ENCODE peak calls at places on chromosomes 12 and 14, in ten cellular contexts. V is upper lobe of left lung, F is spleen, J is fibroblast of lung, K is right atrium auricular region, A is left lung, B is heart left ventricle, W is cardiac muscle cell, M is thoracic aorta, Y is suprapubic skin. D is an unnamed sample.

GRCh38 chr12:46915082-46915481 is 89.3 kb upstream of the SLC38A4 start:
- DNase-seq in V (no peak), K (no peak), M (no peak), B (peak; percentile 50), Y (no peak), F (no peak), W (no peak), A (no peak), J (peak; percentile 88), D (no peak)

GRCh38 chr12:131950182-131950913 is 606 bp downstream of the EP400 start:
- DNase-seq in K (peak; percentile 56), J (no peak), W (peak; percentile 50), V (no peak), B (peak; percentile 45), Y (peak; percentile 80), A (no peak), M (no peak), F (no peak), D (peak; percentile 35)

GRCh38 chr14:101357559-101358319 is 203.6 kb upstream of the DIO3 start:
- DNase-seq in K (no peak), Y (no peak), V (no peak), M (no peak), W (no peak), F (no peak), A (no peak), J (no peak), B (no peak), D (no peak)

GRCh38 chr14:68784995-68785816 is 7.7 kb downstream of the ZFP36L1 start:
- DNase-seq in Y (peak; percentile 78), B (peak; percentile 44), A (no peak), F (peak; percentile 76), W (no peak), J (peak; percentile 26), M (no peak), V (no peak), K (peak; percentile 63), D (no peak)

GRCh38 chr14:101215936-101216335 is 312.4 kb upstream of the RTL1 start:
- DNase-seq in M (no peak), V (no peak), B (no peak), K (peak; percentile 47), W (no peak), J (no peak), Y (no peak), A (no peak), F (peak; percentile 49), D (no peak)

GRCh38 chr14:27506272-27506671 is 908.4 kb upstream of the NOVA1 start:
- DNase-seq in K (no peak), M (no peak), W (no peak), A (peak; percentile 11), J (no peak), F (no peak), B (no peak), V (no peak), Y (no peak), D (no peak)

GRCh38 chr12:29634057-29634456 is 136.6 kb upstream of the OVCH1 start:
- DNase-seq in F (no peak), K (no peak), W (peak; percentile 15), V (no peak), Y (no peak), J (peak; percentile 33), B (no peak), M (no peak), A (no peak), D (no peak)

GRCh38 chr14:86321151-86321550 is 791.2 kb downstream of the FLRT2 start:
- DNase-seq in J (peak; percentile 51), M (no peak), B (no peak), K (no peak), A (no peak), Y (no peak), W (no peak), V (no peak), F (no peak), D (peak; percentile 59)

GRCh38 chr12:6425588-6426531 is 18.9 kb upstream of the CD27 start:
- DNase-seq in J (no peak), A (no peak), F (peak; percentile 85), K (no peak), M (no peak), Y (no peak), B (no peak), W (no peak), V (no peak), D (no peak)

GRCh38 chr12:111991535-111991934 is 21.4 kb downstream of the TMEM116 start:
- DNase-seq in A (no peak), F (no peak), K (no peak), M (no peak), Y (no peak), J (no peak), B (no peak), W (no peak), V (no peak), D (no peak)

DNA sequence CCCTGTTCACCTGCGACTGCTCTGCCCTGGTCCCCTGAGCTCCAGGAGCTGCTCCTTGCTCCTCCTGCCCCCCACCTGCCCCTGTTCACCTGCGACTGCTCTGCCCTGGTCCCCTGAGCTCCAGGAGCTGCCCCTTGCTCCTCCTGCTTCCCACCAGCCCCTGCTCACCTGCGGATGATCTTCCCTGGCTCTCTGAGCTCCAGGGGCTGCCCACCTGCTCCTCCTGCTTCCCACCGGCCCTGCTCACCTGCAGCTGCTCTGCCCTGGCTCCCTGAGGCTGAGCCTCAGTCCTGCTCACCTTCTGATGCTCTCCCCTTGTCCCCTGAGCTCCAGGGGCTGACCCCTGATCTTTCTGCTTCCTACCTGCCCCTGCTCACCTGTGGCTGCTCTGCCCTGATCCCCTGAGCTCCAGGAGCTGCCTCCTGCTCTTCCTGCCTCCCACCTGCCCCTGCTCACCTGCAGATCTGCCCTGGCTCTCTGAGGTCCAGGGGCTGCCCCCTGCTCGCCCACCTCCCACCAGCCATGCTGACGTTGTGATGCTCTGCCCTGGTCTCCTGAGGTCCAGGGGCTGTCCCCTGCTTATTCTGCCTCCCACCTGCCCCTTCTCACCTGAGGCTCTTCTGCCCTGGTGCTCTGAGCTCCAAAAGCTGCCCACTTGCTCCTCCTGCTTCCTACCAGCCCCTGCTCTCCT is 219.2 kb downstream of the TMEM121 start:
- DNase-seq in F (no peak), W (no peak), Y (peak; percentile 57), A (peak; percentile 33), M (no peak), V (peak; percentile 40), K (no peak), B (no peak), J (no peak), D (no peak)
- H3K9me3 ChIP-seq in F (no peaks in the 10 kb centered on the region), W (no peaks in the 10 kb centered on the region), Y (no peaks in the 10 kb centered on the region), A (no peaks in the 10 kb centered on the region), M (no peaks in the 10 kb centered on the region), V (no peaks in the 10 kb centered on the region), K (no peaks in the 10 kb centered on the region), B (no peaks in the 10 kb centered on the region), J (no peaks in the 10 kb centered on the region), D (no peaks in the 10 kb centered on the region)

GRCh38 chr12:96073346-96074336 is 38.3 kb upstream of the LTA4H start:
- DNase-seq in J (no peak), K (no peak), W (no peak), Y (no peak), M (no peak), F (no peak), B (no peak), A (no peak), V (no peak), D (no peak)
- TF ChIP-seq CTCF in J (no peak), K (no peak), W (no peak), Y (no peak), M (no peak), F (no peak), B (no peak), A (no peak), V (no peak), D (no peak)

GRCh38 chr14:55802986-55803431 is 223.0 kb downstream of the KTN1 start:
- DNase-seq in W (no peak), M (no peak), F (no peak), Y (no peak), A (no peak), V (no peak), J (peak; percentile 25), B (no peak), K (no peak), D (no peak)
- H3K4me1 ChIP-seq in W (peaks cover 16% of the 10 kb centered on the region), M (peaks cover 11% of the 10 kb centered on the region), F (peaks cover 4% of the 10 kb centered on the region), Y (peaks cover 26% of the 10 kb centered on the region), A (no peaks in the 10 kb centered on the region), V (peaks cover 13% of the 10 kb centered on the region), J (no peaks in the 10 kb centered on the region), B (peaks cover 14% of the 10 kb centered on the region), K (peaks cover 24% of the 10 kb centered on the region), D (peaks cover 19% of the 10 kb centered on the region)

DNA sequence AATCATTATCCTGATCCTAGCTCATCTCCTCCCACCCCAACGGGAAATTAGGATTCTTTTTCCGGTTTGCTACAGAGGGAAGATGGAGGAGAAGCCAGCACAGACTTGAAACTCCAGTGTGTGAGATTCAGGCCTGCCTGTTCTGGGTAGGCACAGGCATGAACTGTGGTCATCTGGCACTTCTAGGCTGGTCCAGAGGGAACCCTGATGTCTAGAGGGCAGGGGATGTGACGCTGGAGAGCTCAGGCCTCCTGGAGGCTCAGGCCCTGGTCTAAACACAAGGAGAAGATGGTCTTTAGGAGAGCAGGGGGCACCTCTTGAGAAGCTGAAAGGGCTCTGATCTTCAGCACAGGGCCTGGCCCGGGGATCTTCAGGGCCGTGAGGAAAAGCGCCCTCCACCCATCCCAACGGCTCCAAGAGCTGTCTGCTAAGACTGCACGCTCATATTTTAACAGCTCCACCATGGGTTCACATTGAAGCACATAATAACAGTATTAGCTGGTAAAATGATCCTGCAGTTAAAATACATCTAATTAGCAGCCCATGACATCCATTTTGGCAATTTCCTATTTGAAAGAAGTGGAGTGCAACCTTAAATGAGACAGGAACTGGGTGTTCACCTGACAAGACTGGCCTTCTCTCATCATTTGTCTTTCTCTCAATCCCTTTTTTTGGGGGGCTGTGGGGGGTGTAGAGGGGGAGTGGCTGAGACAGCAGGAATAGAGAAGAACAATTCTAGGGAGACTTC is 35.4 kb downstream of the BCL11B start:
- DNase-seq in B (no peak), A (no peak), M (no peak), V (no peak), J (no peak), Y (no peak), F (no peak), K (no peak), W (no peak), D (no peak)
- H3K9me3 ChIP-seq in B (no peaks in the 10 kb centered on the region), A (no peaks in the 10 kb centered on the region), M (peaks cover 11% of the 10 kb centered on the region), V (peaks cover 11% of the 10 kb centered on the region), J (no peaks in the 10 kb centered on the region), Y (no peaks in the 10 kb centered on the region), F (peaks cover 20% of the 10 kb centered on the region), K (no peaks in the 10 kb centered on the region), W (no peaks in the 10 kb centered on the region), D (no peaks in the 10 kb centered on the region)

DNA sequence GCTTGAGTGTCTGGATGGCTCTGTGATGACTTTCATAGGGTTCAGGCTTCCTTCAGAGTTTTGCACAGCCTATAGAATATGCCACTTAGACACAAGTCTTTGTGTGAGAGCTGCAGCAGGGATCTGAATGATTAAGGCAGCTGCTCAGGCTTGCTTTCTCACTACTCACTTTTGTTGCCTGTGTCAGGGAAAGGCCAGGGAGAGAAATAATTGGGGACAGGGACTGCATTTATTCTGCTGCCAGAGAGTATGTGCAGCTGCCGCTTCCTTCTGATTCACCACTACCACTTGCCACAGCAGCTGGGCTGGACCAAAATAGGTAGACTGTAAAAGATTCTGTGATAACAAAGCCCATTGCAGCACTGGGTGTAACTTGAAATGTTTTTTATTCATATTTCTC is 49.7 kb downstream of the TRMT5 start:
- DNase-seq in W (no peak), F (no peak), A (no peak), Y (no peak), M (no peak), J (no peak), B (no peak), K (no peak), V (no peak), D (no peak)
- TF ChIP-seq CTCF in W (no peak), F (no peak), A (no peak), Y (no peak), M (no peak), J (no peak), B (no peak), K (no peak), V (no peak), D (no peak)

D was measured in A673.